ENCODE peak calls at places on chromosomes 12 and 14, in five cellular contexts. T is HepG2, L is GM12878, Z is HCT116, G is H1. I is an unnamed sample.

GRCh38 chr12:95637010-95637409 is 85.7 kb upstream of the USP44 start:
- DNase-seq in T (no peak), G (no peak), L (no peak), Z (no peak), I (no peak)

GRCh38 chr12:89351489-89352241 is 636 bp downstream of the DUSP6 start:
- DNase-seq in G (peak), Z (no peak), L (no peak), T (no peak), I (peak)

GRCh38 chr14:70789361-70789760 is 20.0 kb downstream of the MAP3K9 start:
- DNase-seq in T (no peak), Z (no peak), G (no peak), L (no peak), I (no peak)

GRCh38 chr12:44546037-44546436 is 330.1 kb downstream of the NELL2 start:
- DNase-seq in T (no peak), L (no peak), Z (no peak), G (no peak), I (no peak)

GRCh38 chr12:86513206-86513605 is 257.0 kb upstream of the MGAT4C start:
- DNase-seq in T (no peak), Z (no peak), L (no peak), G (no peak), I (no peak)

GRCh38 chr12:70837026-70837425 is 83.5 kb downstream of the PTPRR start:
- DNase-seq in T (no peak), Z (no peak), G (no peak), L (no peak), I (no peak)

GRCh38 chr12:14403293-14403692 is 37.8 kb downstream of the ATF7IP start:
- DNase-seq in Z (no peak), G (no peak), L (no peak), T (no peak), I (no peak)

GRCh38 chr14:22025884-22026283 is 352.3 kb upstream of the OR4E1 start:
- DNase-seq in T (no peak), Z (no peak), G (no peak), L (no peak), I (no peak)

GRCh38 chr14:50260511-50260910 is 29.1 kb upstream of the SOS2 start:
- DNase-seq in T (peak), L (no peak), Z (peak), G (no peak), I (peak)

GRCh38 chr12:64392221-64392620 is 1.7 kb upstream of the C12orf56 start:
- DNase-seq in Z (no peak), G (no peak), T (no peak), L (no peak), I (peak)

GRCh38 chr12:56129210-56129691 is 1.2 kb downstream of the ESYT1 start:
- DNase-seq in L (no peak), Z (no peak), T (no peak), G (peak), I (no peak)

GRCh38 chr12:111578276-111578970 is 20.7 kb downstream of the ATXN2 start:
- DNase-seq in Z (no peak), G (no peak), T (peak), L (no peak), I (no peak)

GRCh38 chr12:57737467-57738141 is 938 bp downstream of the AGAP2 start:
- DNase-seq in G (peak), T (no peak), L (no peak), Z (no peak), I (peak)

GRCh38 chr14:72155379-72155993 is 223.3 kb downstream of the RGS6 start:
- DNase-seq in G (no peak), T (no peak), Z (no peak), L (peak), I (no peak)

GRCh38 chr12:94571556-94571955 is 78.8 kb downstream of the TMCC3 start:
- DNase-seq in L (no peak), Z (peak), G (no peak), T (peak), I (no peak)

GRCh38 chr12:41521872-41522379 is 333.8 kb downstream of the PDZRN4 start:
- DNase-seq in T (no peak), Z (no peak), L (peak), G (no peak), I (no peak)

GRCh38 chr12:18250313-18250916 is 10.9 kb upstream of the PIK3C2G start:
- DNase-seq in Z (peak), G (no peak), L (no peak), T (peak), I (peak)

GRCh38 chr12:65355461-65355860 is 77.0 kb downstream of the MSRB3 start:
- DNase-seq in T (no peak), G (no peak), L (no peak), Z (no peak), I (no peak)

GRCh38 chr12:113796086-113796827 is 169.9 kb downstream of the RBM19 start:
- DNase-seq in G (no peak), L (no peak), Z (no peak), T (no peak), I (no peak)

GRCh38 chr12:93229494-93230310 is 148.0 kb upstream of the NUDT4 start:
- DNase-seq in L (no peak), G (no peak), T (peak), Z (peak), I (no peak)

GRCh38 chr12:123250471-123251383 is 17.5 kb downstream of the MTRFR start:
- DNase-seq in T (peak), Z (peak), G (no peak), L (no peak), I (peak)

GRCh38 chr14:22536853-22537338 is 52.1 kb downstream of the DAD1 start:
- DNase-seq in L (peak), Z (peak), T (no peak), G (no peak), I (no peak)

GRCh38 chr14:34254596-34254995 is 207.4 kb downstream of the SPTSSA start:
- DNase-seq in Z (no peak), L (no peak), G (no peak), T (no peak), I (no peak)

GRCh38 chr14:67167420-67168109 is 21.7 kb upstream of the GARIN2 start:
- DNase-seq in L (no peak), G (no peak), T (peak), Z (no peak), I (no peak)

GRCh38 chr12:15274561-15274967 is 47.7 kb upstream of the PTPRO start:
- DNase-seq in L (no peak), Z (no peak), T (no peak), G (no peak), I (peak)

GRCh38 chr12:124651508-124652273 is 84.3 kb upstream of the NCOR2 start:
- DNase-seq in Z (no peak), T (no peak), L (no peak), G (no peak), I (no peak)

GRCh38 chr14:44912041-44912869 is 49.5 kb downstream of the KLHL28 start:
- DNase-seq in Z (no peak), G (no peak), T (no peak), L (no peak), I (no peak)

GRCh38 chr12:120965534-120966091 is 12.7 kb upstream of the HNF1A start:
- DNase-seq in T (no peak), L (no peak), Z (no peak), G (no peak), I (peak)

GRCh38 chr14:21924479-21924878 is 250.9 kb upstream of the OR4E1 start:
- DNase-seq in T (no peak), Z (no peak), G (no peak), L (peak), I (no peak)

GRCh38 chr14:35814371-35815005 is 5.4 kb upstream of the RALGAPA1 start:
- DNase-seq in L (no peak), Z (peak), G (peak), T (peak), I (peak)

GRCh38 chr12:13562915-13563742 is 366.6 kb downstream of the EMP1 start:
- DNase-seq in L (no peak), T (no peak), G (no peak), Z (no peak), I (no peak)

GRCh38 chr12:109592195-109592904 is 18.8 kb downstream of the MVK start:
- DNase-seq in G (no peak), T (no peak), L (no peak), Z (no peak), I (no peak)

GRCh38 chr12:109596418-109597244 is 23.0 kb downstream of the MVK start:
- DNase-seq in L (no peak), Z (no peak), T (no peak), G (no peak), I (no peak)

GRCh38 chr12:109595321-109595902 is 21.8 kb downstream of the MVK start:
- DNase-seq in L (no peak), Z (no peak), G (no peak), T (no peak), I (no peak)

GRCh38 chr12:109592905-109593272 is 19.3 kb downstream of the MVK start:
- DNase-seq in L (no peak), Z (no peak), G (no peak), T (no peak), I (no peak)

DNA sequence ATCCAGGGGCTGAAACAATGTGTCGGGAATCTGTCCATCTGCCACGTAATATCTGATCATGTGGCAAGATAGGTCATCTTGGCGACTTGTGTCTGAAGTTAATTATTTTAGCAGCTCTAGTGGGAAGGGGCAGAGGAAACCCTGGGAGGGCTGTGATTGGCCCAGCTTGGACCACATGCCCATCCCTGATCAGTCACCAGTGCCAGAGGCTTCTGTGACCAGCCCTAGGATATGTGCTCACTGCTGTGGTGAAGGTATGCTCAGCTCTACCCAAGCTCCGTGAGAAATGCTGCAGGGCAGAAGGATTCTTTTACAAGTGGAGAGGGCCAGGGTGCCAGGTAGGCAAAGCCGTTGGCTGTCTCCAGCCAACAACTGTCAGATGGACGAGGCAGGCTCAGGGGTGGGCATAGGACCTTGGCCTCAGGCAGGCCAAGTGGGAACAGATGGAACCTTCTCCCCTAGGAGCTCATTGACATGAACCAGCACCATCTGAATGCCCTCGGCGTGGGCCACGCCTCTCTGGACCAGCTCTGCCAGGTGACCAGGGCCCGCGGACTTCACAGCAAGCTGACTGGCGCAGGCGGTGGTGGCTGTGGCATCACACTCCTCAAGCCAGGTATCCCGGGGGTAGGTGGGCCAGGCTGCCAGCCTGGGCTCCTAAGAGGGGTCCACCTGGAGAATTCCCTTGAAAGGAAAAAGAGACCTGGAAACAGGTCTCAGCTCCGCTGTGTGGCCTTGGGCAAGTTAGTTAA is 21.1 kb downstream of the MVK start:
- DNase-seq in G (no peak), Z (no peak), L (no peak), T (no peak), I (no peak)
- TF ChIP-seq JUND in G (no peak), Z (no peak), L (no peak), T (no peak), I (no peak)

DNA sequence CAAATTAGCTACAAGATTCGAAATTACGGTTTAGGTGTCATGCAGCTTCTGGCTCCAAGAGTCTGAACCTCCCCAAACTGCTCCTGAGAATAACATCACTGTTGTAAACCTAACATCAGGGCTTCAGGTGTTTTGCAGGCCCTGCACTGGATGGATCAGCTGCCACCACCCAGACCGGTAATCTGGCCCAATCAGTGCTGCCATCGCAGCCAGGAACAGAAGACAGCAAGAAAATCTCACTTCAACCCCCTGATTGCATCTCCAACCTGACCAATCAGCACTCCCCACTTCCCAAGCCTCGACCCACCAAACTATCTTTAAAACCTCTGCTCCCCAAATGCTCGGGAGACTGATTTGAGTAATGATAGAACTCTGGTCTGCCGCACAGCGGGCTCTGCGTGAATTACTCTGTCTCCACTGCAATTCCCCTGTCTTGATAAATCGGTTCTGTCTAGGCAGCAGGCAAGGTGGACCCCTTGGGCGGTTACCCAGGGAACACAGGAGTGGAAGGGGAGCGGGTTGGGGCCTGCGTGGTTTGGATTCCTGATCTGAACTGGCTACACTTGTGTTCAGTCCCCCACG is 268.5 kb upstream of the SFSWAP start:
- DNase-seq in L (no peak), G (peak), Z (no peak), T (no peak), I (no peak)
- TF ChIP-seq JUND in L (no peak), G (no peak), Z (no peak), T (no peak), I (no peak)

GRCh38 chr12:53193040-53193439 is 12.3 kb upstream of the CSAD start:
- DNase-seq in Z (no peak), L (no peak), G (no peak), T (no peak), I (no peak)
- TF ChIP-seq JUND in Z (no peak), L (no peak), G (no peak), T (no peak), I (no peak)

GRCh38 chr14:91389173-91389572 is 28.4 kb downstream of the CCDC88C start:
- DNase-seq in Z (no peak), T (no peak), G (no peak), L (no peak), I (no peak)

GRCh38 chr14:91387135-91387849 is 30.3 kb downstream of the CCDC88C start:
- DNase-seq in T (no peak), L (no peak), G (no peak), Z (no peak), I (no peak)

GRCh38 chr14:91387996-91388395 is 29.6 kb downstream of the CCDC88C start:
- DNase-seq in T (no peak), Z (no peak), G (peak), L (no peak), I (no peak)

GRCh38 chr14:91390165-91390778 is 27.3 kb downstream of the CCDC88C start:
- DNase-seq in T (no peak), L (no peak), Z (no peak), G (no peak), I (no peak)

DNA sequence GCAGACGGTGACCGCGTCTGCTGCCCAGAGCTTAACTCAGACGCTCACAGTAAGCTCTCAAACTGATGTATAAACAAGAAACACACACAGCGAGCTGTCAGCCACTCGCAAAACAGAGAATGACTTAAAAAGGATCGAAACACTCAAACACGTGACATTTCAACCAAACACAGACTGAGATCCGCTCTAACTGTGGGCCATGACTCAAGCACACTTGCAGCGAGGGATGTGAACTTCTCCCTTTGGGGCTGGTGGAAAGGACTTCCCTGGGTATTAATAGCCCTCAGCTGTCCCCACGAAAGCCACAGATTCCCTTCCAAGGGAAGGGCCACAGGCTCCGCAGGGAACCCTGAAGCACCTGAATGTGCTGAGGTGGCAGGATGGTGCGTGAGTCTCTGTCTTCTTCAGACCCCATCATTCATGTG is 29.1 kb downstream of the CCDC88C start:
- DNase-seq in T (no peak), Z (no peak), G (no peak), L (no peak), I (no peak)
- TF ChIP-seq JUND in T (no peak), Z (no peak), G (no peak), L (no peak), I (no peak)

GRCh38 chr14:101457177-101457935 is 103.9 kb upstream of the DIO3 start:
- DNase-seq in L (no peak), Z (no peak), G (peak), T (no peak), I (no peak)
- TF ChIP-seq JUND in L (no peak), Z (no peak), G (no peak), T (no peak), I (no peak)

GRCh38 chr12:128111951-128112350 is 155.0 kb upstream of the TMEM132C start:
- DNase-seq in G (no peak), L (no peak), T (no peak), Z (no peak), I (no peak)
- TF ChIP-seq JUND in G (no peak), L (no peak), T (no peak), Z (no peak), I (no peak)

GRCh38 chr12:98579347-98579746 is 14.1 kb upstream of the SLC25A3 start:
- DNase-seq in Z (no peak), T (no peak), L (no peak), G (no peak), I (no peak)

GRCh38 chr12:98579835-98580234 is 13.7 kb upstream of the SLC25A3 start:
- DNase-seq in T (no peak), Z (no peak), G (no peak), L (no peak), I (no peak)

GRCh38 chr12:98580695-98581094 is 12.8 kb upstream of the SLC25A3 start:
- DNase-seq in L (no peak), T (no peak), Z (no peak), G (no peak), I (no peak)

GRCh38 chr12:98578392-98578791 is 15.1 kb upstream of the SLC25A3 start:
- DNase-seq in T (no peak), Z (no peak), G (no peak), L (no peak), I (no peak)

GRCh38 chr12:98578821-98579220 is 14.7 kb upstream of the SLC25A3 start:
- DNase-seq in Z (peak), L (no peak), T (no peak), G (no peak), I (no peak)
- TF ChIP-seq JUND in Z (peak), L (no peak), T (no peak), G (no peak), I (no peak)

DNA sequence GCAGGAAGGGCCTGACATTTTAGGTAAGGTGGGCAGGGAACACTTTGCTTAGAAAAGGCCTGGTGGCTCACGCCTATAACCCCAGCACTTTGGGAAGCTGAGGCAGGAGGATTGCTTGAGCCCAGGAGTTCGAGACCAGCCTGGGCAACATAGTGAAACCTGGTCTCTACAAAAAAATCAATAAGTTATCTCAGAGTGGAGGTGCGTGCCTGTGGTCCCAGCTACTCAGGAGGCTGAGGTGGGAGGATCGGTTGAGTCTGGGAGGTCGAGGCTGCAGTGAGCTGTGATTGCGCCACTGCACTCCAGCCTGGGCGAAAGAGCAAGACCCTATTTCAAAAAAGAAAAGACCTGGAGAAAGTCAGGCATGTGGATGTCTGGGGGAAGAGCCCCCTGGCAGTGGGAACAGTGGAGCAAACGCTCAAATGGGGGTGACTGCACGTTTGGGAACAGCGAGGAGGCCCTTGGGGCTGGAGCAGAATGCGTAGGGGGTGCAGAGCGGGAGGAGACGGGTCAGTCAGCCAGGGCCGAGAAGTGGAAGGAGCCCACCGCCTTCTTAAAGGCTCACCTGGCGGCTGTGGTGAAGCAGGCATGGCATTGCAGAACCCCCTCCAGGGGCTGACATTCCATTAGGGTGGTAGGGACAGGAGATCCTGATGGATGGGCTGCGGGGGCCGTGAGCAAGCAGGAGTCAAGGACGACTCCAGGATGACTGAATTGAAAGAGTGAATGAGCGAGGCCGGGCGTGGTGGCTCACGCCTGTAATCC is 6.2 kb upstream of the KIF26A start:
- DNase-seq in G (peak), L (no peak), T (no peak), Z (no peak), I (no peak)
- TF ChIP-seq JUND in G (no peak), L (no peak), T (no peak), Z (no peak), I (no peak)